ENCODE peak calls at places on chromosomes 5 and 9, in six cellular contexts. B is EL; P is effector memory CD4-positive, alpha-beta T cell; C is A549; L is ELR; O is SK-MEL-5. I is an unnamed sample.

GRCh38 chr9:69585571-69585970 is 86.6 kb downstream of the APBA1 start:
- DNase-seq in B (no peak), P (no peak), C (no peak), L (no peak), O (no peak), I (no peak)

GRCh38 chr5:88364991-88365390 is 96.3 kb upstream of the TMEM161B start:
- DNase-seq in B (no peak), P (no peak), C (no peak), L (no peak), O (peak), I (no peak)

GRCh38 chr9:16598316-16598715 is 272.2 kb downstream of the BNC2 start:
- DNase-seq in B (no peak), P (no peak), C (no peak), L (no peak), O (no peak), I (no peak)

GRCh38 chr5:71783891-71784290 is 64.8 kb downstream of the CARTPT start:
- DNase-seq in B (no peak), P (no peak), C (no peak), L (no peak), O (no peak), I (peak)

GRCh38 chr9:93818795-93819472 is 136.2 kb downstream of the BARX1 start:
- DNase-seq in B (no peak), P (no peak), C (no peak), L (no peak), O (no peak), I (no peak)

GRCh38 chr5:139745800-139746690 is 49.6 kb upstream of the PSD2 start:
- DNase-seq in B (peak), P (peak), C (peak), L (peak), O (no peak), I (peak)

GRCh38 chr9:137021979-137022619 is 5.9 kb downstream of the ABCA2 start:
- DNase-seq in B (peak), P (peak), C (peak), L (peak), O (peak), I (peak)

GRCh38 chr9:122695696-122696095 is 20.8 kb downstream of the OR1L3 start:
- DNase-seq in B (no peak), P (no peak), C (no peak), L (peak), O (no peak), I (no peak)

GRCh38 chr5:56176155-56176798 is 56.9 kb downstream of the ANKRD55 start:
- DNase-seq in B (no peak), P (no peak), C (no peak), L (no peak), O (no peak), I (no peak)

GRCh38 chr5:127296321-127296720 is 5.7 kb downstream of the MEGF10 start:
- DNase-seq in B (peak), P (no peak), C (no peak), L (peak), O (no peak), I (no peak)

GRCh38 chr5:172920447-172920849 is 38.8 kb upstream of the RPL26L1 start:
- DNase-seq in B (peak), P (no peak), C (peak), L (peak), O (peak), I (peak)

GRCh38 chr5:97224112-97224750 is 41.2 kb upstream of the RIOK2 start:
- DNase-seq in B (peak), P (no peak), C (no peak), L (peak), O (no peak), I (no peak)

GRCh38 chr9:85321561-85321960 is 420.2 kb downstream of the AGTPBP1 start:
- DNase-seq in B (no peak), P (no peak), C (no peak), L (peak), O (no peak), I (no peak)

I was measured in mesendoderm.